ENCODE peak calls at places on chromosome 19, in six cellular contexts. One of them, this sample, is unnamed. For H3K9me3 and H3K27me3, the result is how much of the 10 kb centered on the place peaks cover.

GRCh38 chr19:21604351-21604926 is 99.0 kb downstream of the ZNF429 start:
- DNase-seq in fibroblast of lung: peak
- DNase-seq in pancreas: no peak
- DNase-seq in NT2/D1: peak
- DNase-seq in SJSA1: no peak
- DNase-seq in thoracic aorta: no peak
- DNase-seq in this sample: peak

GRCh38 chr19:42102877-42103276 is 26.9 kb downstream of the ZNF574 start:
- DNase-seq in NT2/D1: no peak
- DNase-seq in SJSA1: no peak
- DNase-seq in fibroblast of lung: no peak
- DNase-seq in pancreas: no peak
- DNase-seq in thoracic aorta: no peak
- DNase-seq in this sample: no peak

GRCh38 chr19:40341601-40342482 is 6.4 kb downstream of the C19orf47 start:
- DNase-seq in thoracic aorta: peak
- DNase-seq in fibroblast of lung: no peak
- DNase-seq in SJSA1: no peak
- DNase-seq in NT2/D1: no peak
- DNase-seq in pancreas: no peak
- DNase-seq in this sample: no peak

GRCh38 chr19:49342291-49342721 is 7.1 kb downstream of the CD37 start:
- DNase-seq in NT2/D1: no peak
- DNase-seq in SJSA1: no peak
- DNase-seq in pancreas: no peak
- DNase-seq in fibroblast of lung: no peak
- DNase-seq in thoracic aorta: no peak
- DNase-seq in this sample: no peak

GRCh38 chr19:48772503-48772953 is 17.2 kb downstream of the FGF21 start:
- DNase-seq in SJSA1: no peak
- DNase-seq in NT2/D1: no peak
- DNase-seq in pancreas: peak
- DNase-seq in fibroblast of lung: no peak
- DNase-seq in thoracic aorta: no peak
- DNase-seq in this sample: no peak

GRCh38 chr19:54875506-54875905 is 1.5 kb downstream of the FCAR start:
- DNase-seq in pancreas: no peak
- DNase-seq in thoracic aorta: no peak
- DNase-seq in NT2/D1: no peak
- DNase-seq in fibroblast of lung: no peak
- DNase-seq in SJSA1: no peak
- DNase-seq in this sample: no peak

GRCh38 chr19:29665215-29665825 is at the start of gene PLEKHF1:
- DNase-seq in NT2/D1: peak
- DNase-seq in SJSA1: peak
- DNase-seq in thoracic aorta: peak
- DNase-seq in fibroblast of lung: peak
- DNase-seq in pancreas: peak
- DNase-seq in this sample: peak

GRCh38 chr19:15252398-15253018 is 20.3 kb upstream of the EPHX3 start:
- DNase-seq in pancreas: no peak
- DNase-seq in SJSA1: peak
- DNase-seq in fibroblast of lung: peak
- DNase-seq in thoracic aorta: no peak
- DNase-seq in NT2/D1: no peak
- DNase-seq in this sample: peak

GRCh38 chr19:33370783-33371182 is 2.7 kb upstream of the CEBPG start:
- DNase-seq in fibroblast of lung: no peak
- DNase-seq in NT2/D1: no peak
- DNase-seq in pancreas: no peak
- DNase-seq in SJSA1: no peak
- DNase-seq in thoracic aorta: no peak
- DNase-seq in this sample: no peak

GRCh38 chr19:46478356-46478986 is 7.1 kb upstream of the PNMA8A start:
- DNase-seq in NT2/D1: peak
- DNase-seq in SJSA1: no peak
- DNase-seq in thoracic aorta: no peak
- DNase-seq in pancreas: no peak
- DNase-seq in fibroblast of lung: peak
- DNase-seq in this sample: no peak

GRCh38 chr19:29275266-29275665 is 62.3 kb upstream of the UQCRFS1 start:
- DNase-seq in NT2/D1: no peak
- DNase-seq in pancreas: no peak
- DNase-seq in SJSA1: no peak
- DNase-seq in fibroblast of lung: no peak
- DNase-seq in thoracic aorta: no peak
- DNase-seq in this sample: no peak

DNA sequence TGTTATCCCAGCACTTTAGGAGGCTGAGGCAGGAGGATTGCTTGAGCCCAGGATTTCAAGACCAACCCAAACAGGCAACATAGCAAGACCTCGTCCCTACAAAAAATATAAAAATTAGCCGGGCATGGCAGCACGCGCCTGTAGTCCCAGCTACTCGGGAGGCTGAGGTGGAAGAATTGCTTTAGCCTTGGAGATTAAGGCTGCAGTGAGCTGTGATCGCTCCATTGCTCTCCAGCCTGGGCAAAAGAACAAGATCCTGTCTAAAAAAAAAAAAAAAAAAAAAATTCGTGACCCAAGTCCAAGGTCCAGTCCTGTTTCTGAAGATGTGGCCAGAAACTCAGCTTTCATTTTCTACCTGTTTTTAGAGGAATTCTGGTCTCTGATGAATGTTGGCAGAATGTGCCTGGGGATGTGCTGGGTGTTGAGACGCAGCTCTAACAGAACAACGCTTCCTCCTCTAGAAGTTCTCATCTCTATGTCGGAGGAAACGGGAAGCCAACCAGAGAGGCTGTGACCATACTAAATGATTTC is 1.9 kb upstream of the PGPEP1 start:
- DNase-seq in fibroblast of lung: no peak
- DNase-seq in pancreas: no peak
- DNase-seq in NT2/D1: no peak
- DNase-seq in thoracic aorta: no peak
- DNase-seq in SJSA1: no peak
- DNase-seq in this sample: no peak
- H3K9me3 ChIP-seq in fibroblast of lung: under half
- H3K9me3 ChIP-seq in pancreas: under half
- H3K9me3 ChIP-seq in NT2/D1: under half
- H3K9me3 ChIP-seq in thoracic aorta: under half
- H3K9me3 ChIP-seq in SJSA1: under half
- H3K9me3 ChIP-seq in this sample: under half

GRCh38 chr19:50739132-50739746 is 16.1 kb downstream of the CLEC11A start:
- DNase-seq in SJSA1: no peak
- DNase-seq in NT2/D1: no peak
- DNase-seq in thoracic aorta: no peak
- DNase-seq in fibroblast of lung: no peak
- DNase-seq in pancreas: no peak
- DNase-seq in this sample: no peak
- H3K27me3 ChIP-seq in SJSA1: under half
- H3K27me3 ChIP-seq in NT2/D1: under half
- H3K27me3 ChIP-seq in thoracic aorta: under half
- H3K27me3 ChIP-seq in fibroblast of lung: under half
- H3K27me3 ChIP-seq in pancreas: under half
- H3K27me3 ChIP-seq in this sample: under half

GRCh38 chr19:11978492-11979100 is 13.8 kb downstream of the ZNF763 start:
- DNase-seq in fibroblast of lung: no peak
- DNase-seq in thoracic aorta: no peak
- DNase-seq in SJSA1: no peak
- DNase-seq in pancreas: no peak
- DNase-seq in NT2/D1: no peak
- DNase-seq in this sample: no peak
- H3K9me3 ChIP-seq in fibroblast of lung: under half
- H3K9me3 ChIP-seq in thoracic aorta: under half
- H3K9me3 ChIP-seq in SJSA1: under half
- H3K9me3 ChIP-seq in pancreas: under half
- H3K9me3 ChIP-seq in NT2/D1: half or more
- H3K9me3 ChIP-seq in this sample: half or more

DNA sequence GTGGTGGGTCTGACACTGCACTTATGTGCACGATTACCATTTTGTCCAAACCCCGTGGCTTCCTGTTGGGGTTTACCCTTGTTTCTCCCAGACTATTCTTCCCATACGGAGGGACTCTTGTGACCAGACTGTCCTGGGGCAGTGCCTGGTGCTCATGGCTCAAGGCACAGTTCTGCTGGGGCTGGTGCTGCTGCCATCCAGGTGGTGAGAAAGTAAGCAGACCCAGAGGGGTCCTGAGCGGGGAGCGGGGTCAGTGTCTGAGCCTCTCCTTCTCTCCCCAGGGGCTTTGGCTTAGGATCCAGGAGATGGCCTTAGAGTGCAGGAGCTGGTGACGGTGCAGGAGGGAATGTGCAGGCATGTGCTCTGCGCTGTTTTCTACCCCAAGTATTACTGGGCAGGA is 5.0 kb upstream of the SIGLEC9 start:
- DNase-seq in pancreas: no peak
- DNase-seq in NT2/D1: no peak
- DNase-seq in SJSA1: no peak
- DNase-seq in thoracic aorta: no peak
- DNase-seq in fibroblast of lung: no peak
- DNase-seq in this sample: no peak
- H3K27me3 ChIP-seq in pancreas: under half
- H3K27me3 ChIP-seq in NT2/D1: under half
- H3K27me3 ChIP-seq in SJSA1: under half
- H3K27me3 ChIP-seq in thoracic aorta: under half
- H3K27me3 ChIP-seq in fibroblast of lung: under half
- H3K27me3 ChIP-seq in this sample: under half

GRCh38 chr19:44255705-44256411 is 3.8 kb upstream of the ZNF233 start:
- DNase-seq in thoracic aorta: no peak
- DNase-seq in NT2/D1: no peak
- DNase-seq in SJSA1: no peak
- DNase-seq in pancreas: no peak
- DNase-seq in fibroblast of lung: no peak
- DNase-seq in this sample: no peak
- H3K9me3 ChIP-seq in thoracic aorta: half or more
- H3K9me3 ChIP-seq in NT2/D1: under half
- H3K9me3 ChIP-seq in SJSA1: under half
- H3K9me3 ChIP-seq in pancreas: under half
- H3K9me3 ChIP-seq in fibroblast of lung: under half
- H3K9me3 ChIP-seq in this sample: half or more

GRCh38 chr19:1674293-1674679 is 21.9 kb upstream of the TCF3 start:
- DNase-seq in SJSA1: no peak
- DNase-seq in NT2/D1: no peak
- DNase-seq in pancreas: no peak
- DNase-seq in thoracic aorta: no peak
- DNase-seq in fibroblast of lung: no peak
- DNase-seq in this sample: no peak

GRCh38 chr19:1672038-1672768 is 19.8 kb upstream of the TCF3 start:
- DNase-seq in fibroblast of lung: peak
- DNase-seq in pancreas: peak
- DNase-seq in NT2/D1: no peak
- DNase-seq in thoracic aorta: no peak
- DNase-seq in SJSA1: peak
- DNase-seq in this sample: peak

GRCh38 chr19:1673645-1674292 is 21.4 kb upstream of the TCF3 start:
- DNase-seq in NT2/D1: no peak
- DNase-seq in SJSA1: no peak
- DNase-seq in fibroblast of lung: no peak
- DNase-seq in thoracic aorta: no peak
- DNase-seq in pancreas: peak
- DNase-seq in this sample: no peak

GRCh38 chr19:1672769-1673644 is 20.6 kb upstream of the TCF3 start:
- DNase-seq in thoracic aorta: no peak
- DNase-seq in pancreas: no peak
- DNase-seq in SJSA1: no peak
- DNase-seq in NT2/D1: no peak
- DNase-seq in fibroblast of lung: no peak
- DNase-seq in this sample: no peak

DNA sequence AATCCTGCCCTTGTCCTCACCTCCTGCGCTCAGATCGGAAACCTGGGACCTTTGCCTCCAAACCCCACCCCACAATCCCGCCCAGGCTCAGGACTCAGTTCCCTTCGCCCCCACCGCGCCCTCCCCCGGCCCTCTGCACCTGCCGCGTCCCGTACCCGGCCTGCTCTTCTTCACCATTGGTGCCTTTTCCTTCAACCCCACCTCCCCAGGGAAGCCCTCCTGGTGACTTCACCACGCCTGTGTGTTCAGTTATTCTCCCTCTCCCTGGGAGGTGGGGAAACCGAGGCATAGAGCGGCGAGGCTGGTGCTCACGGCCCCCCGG is 19.3 kb upstream of the TCF3 start:
- DNase-seq in thoracic aorta: no peak
- DNase-seq in fibroblast of lung: no peak
- DNase-seq in NT2/D1: no peak
- DNase-seq in SJSA1: no peak
- DNase-seq in pancreas: no peak
- DNase-seq in this sample: no peak
- H3K27me3 ChIP-seq in thoracic aorta: under half
- H3K27me3 ChIP-seq in fibroblast of lung: under half
- H3K27me3 ChIP-seq in NT2/D1: half or more
- H3K27me3 ChIP-seq in SJSA1: half or more
- H3K27me3 ChIP-seq in pancreas: under half
- H3K27me3 ChIP-seq in this sample: under half

This sample was measured in MG63.